ENCODE peak calls at places on chromosome 19, in five cellular contexts. E is lower lobe of right lung, F is heart right ventricle, C is AG04450, Z is HepG2. V is an unnamed sample.

GRCh38 chr19:48874309-48875135 is 2.3 kb downstream of the PPP1R15A start:
- DNase-seq in E (no peak), F (peak; percentile 47), C (no peak), Z (no peak), V (peak; percentile 81)

GRCh38 chr19:15283141-15283885 is 49.0 kb downstream of the BRD4 start:
- DNase-seq in E (no peak), F (no peak), C (peak; percentile 33), Z (no peak), V (peak; percentile 68)

GRCh38 chr19:5057860-5058259 is 88.9 kb downstream of the KDM4B start:
- DNase-seq in E (no peak), F (no peak), C (no peak), Z (no peak), V (no peak)

GRCh38 chr19:34308381-34309367 is 54.3 kb downstream of the GARRE1 start:
- DNase-seq in E (no peak), F (no peak), C (no peak), Z (no peak), V (no peak)

GRCh38 chr19:1072371-1073015 is 5.5 kb downstream of the ARHGAP45 start:
- DNase-seq in E (no peak), F (no peak), C (no peak), Z (no peak), V (no peak)

GRCh38 chr19:44904426-44904994 is 1.1 kb upstream of the APOE start:
- DNase-seq in E (no peak), F (no peak), C (no peak), Z (peak; percentile 34), V (no peak)

GRCh38 chr19:14168259-14168972 is 32.0 kb upstream of the ASF1B start:
- DNase-seq in E (no peak), F (no peak), C (no peak), Z (no peak), V (no peak)

GRCh38 chr19:35041548-35042055 is at the start of gene HPN:
- DNase-seq in E (peak; percentile 79), F (no peak), C (no peak), Z (peak; percentile 77), V (no peak)

GRCh38 chr19:38736036-38736412 is 8.2 kb downstream of the CAPN12 start:
- DNase-seq in E (peak; percentile 80), F (peak; percentile 51), C (no peak), Z (no peak), V (no peak)

GRCh38 chr19:39845621-39846175 is 481 bp downstream of the FBL start:
- DNase-seq in E (no peak), F (no peak), C (no peak), Z (no peak), V (peak; percentile 38)

GRCh38 chr19:35013047-35013819 is 13.1 kb downstream of the GRAMD1A start:
- DNase-seq in E (peak; percentile 84), F (peak; percentile 81), C (no peak), Z (peak; percentile 48), V (peak; percentile 57)

GRCh38 chr19:48878219-48879024 is 6.2 kb downstream of the PPP1R15A start:
- DNase-seq in E (peak; percentile 66), F (no peak), C (no peak), Z (no peak), V (no peak)

GRCh38 chr19:29530549-29531457 is 5.0 kb downstream of the VSTM2B start:
- DNase-seq in E (no peak), F (no peak), C (no peak), Z (no peak), V (no peak)

GRCh38 chr19:29532956-29533355 is 7.2 kb downstream of the VSTM2B start:
- DNase-seq in E (no peak), F (no peak), C (no peak), Z (no peak), V (no peak)

GRCh38 chr19:29532097-29532496 is 6.3 kb downstream of the VSTM2B start:
- DNase-seq in E (no peak), F (no peak), C (no peak), Z (no peak), V (no peak)

GRCh38 chr19:29529646-29530548 is 4.1 kb downstream of the VSTM2B start:
- DNase-seq in E (no peak), F (no peak), C (no peak), Z (no peak), V (no peak)

DNA sequence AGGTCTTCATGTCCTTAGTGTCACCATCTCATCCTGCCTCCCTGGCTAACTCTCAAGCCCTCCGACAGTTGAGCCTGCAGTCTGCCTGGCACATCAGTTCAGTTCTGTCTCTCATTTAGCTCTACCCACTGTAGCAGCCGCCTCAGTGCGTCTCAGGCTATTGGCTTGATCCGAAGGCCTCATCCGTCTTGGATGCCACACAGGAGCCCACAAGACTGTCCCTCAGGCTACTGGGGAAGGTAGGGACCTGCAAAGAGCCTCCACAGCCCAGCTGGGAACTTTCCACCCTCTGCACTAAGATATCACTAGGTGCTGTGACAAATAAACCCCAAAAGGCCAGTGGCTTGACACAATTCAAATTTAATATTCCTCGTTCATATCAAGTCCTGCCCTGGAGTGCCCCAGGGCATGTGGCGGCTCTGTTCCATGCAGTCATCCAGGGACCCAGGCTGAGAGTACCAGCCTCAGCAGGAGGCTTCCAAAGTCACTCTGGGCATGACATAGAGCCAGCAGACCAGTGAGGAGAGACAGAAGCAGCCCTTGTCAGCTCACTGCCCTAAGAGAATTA is 5.7 kb downstream of the VSTM2B start:
- DNase-seq in E (no peak), F (no peak), C (no peak), Z (no peak), V (no peak)
- H3K27me3 ChIP-seq in E (peaks cover 81% of the 10 kb centered on the region), F (peaks cover 79% of the 10 kb centered on the region), C (peaks cover 36% of the 10 kb centered on the region), Z (peaks cover 4% of the 10 kb centered on the region), V (peaks cover 43% of the 10 kb centered on the region)

GRCh38 chr19:10517361-10517759 is at the start of gene S1PR5:
- DNase-seq in E (no peak), F (peak; percentile 21), C (no peak), Z (no peak), V (peak; percentile 28)
- H3K4me3 ChIP-seq in E (peak within 1 kb of the TSS; percentile 43), F (peak within 1 kb of the TSS; percentile 50), C (peak within 1 kb of the TSS; percentile 47), Z (peak within 1 kb of the TSS; percentile 34), V (peak within 1 kb of the TSS; percentile 33)

GRCh38 chr19:3278749-3279148 is 54.3 kb downstream of the CELF5 start:
- DNase-seq in E (no peak), F (no peak), C (no peak), Z (no peak), V (no peak)

GRCh38 chr19:3281026-3281425 is 56.6 kb downstream of the CELF5 start:
- DNase-seq in E (no peak), F (no peak), C (no peak), Z (no peak), V (no peak)

GRCh38 chr19:3278294-3278693 is 53.8 kb downstream of the CELF5 start:
- DNase-seq in E (no peak), F (no peak), C (no peak), Z (no peak), V (no peak)

GRCh38 chr19:3277649-3278048 is 53.2 kb downstream of the CELF5 start:
- DNase-seq in E (no peak), F (no peak), C (no peak), Z (no peak), V (no peak)

GRCh38 chr19:3279306-3279705 is 54.8 kb downstream of the CELF5 start:
- DNase-seq in E (no peak), F (no peak), C (no peak), Z (no peak), V (no peak)
- H3K27me3 ChIP-seq in E (peaks cover 56% of the 10 kb centered on the region), F (peaks cover 65% of the 10 kb centered on the region), C (peaks cover 34% of the 10 kb centered on the region), Z (peaks cover 9% of the 10 kb centered on the region), V (peaks cover 2% of the 10 kb centered on the region)

GRCh38 chr19:6457958-6458694 is 1.5 kb downstream of the SLC25A23 start:
- DNase-seq in E (no peak), F (no peak), C (no peak), Z (no peak), V (no peak)
- H3K4me3 ChIP-seq in E (no peak overlapping the region), F (peak overlapping the region; percentile 72), C (no peak overlapping the region), Z (no peak overlapping the region), V (no peak overlapping the region)

GRCh38 chr19:55465460-55466245 is 1.1 kb upstream of the C19orf85 start:
- DNase-seq in E (no peak), F (peak; percentile 1), C (no peak), Z (no peak), V (no peak)
- H3K27me3 ChIP-seq in E (no peaks in the 10 kb centered on the region), F (no peaks in the 10 kb centered on the region), C (peaks cover 3% of the 10 kb centered on the region), Z (no peaks in the 10 kb centered on the region), V (no peaks in the 10 kb centered on the region)

GRCh38 chr19:17749912-17750317 is 1.4 kb upstream of the FCHO1 start:
- DNase-seq in E (no peak), F (no peak), C (no peak), Z (no peak), V (no peak)
- H3K4me3 ChIP-seq in E (no peak overlapping the region), F (no peak overlapping the region), C (no peak overlapping the region), Z (no peak overlapping the region), V (no peak overlapping the region)

GRCh38 chr19:50695251-50696064 is 24.1 kb downstream of the SHANK1 start:
- DNase-seq in E (no peak), F (no peak), C (no peak), Z (no peak), V (peak; percentile 28)
- H3K27me3 ChIP-seq in E (peaks cover 51% of the 10 kb centered on the region), F (peaks cover 57% of the 10 kb centered on the region), C (peaks cover 30% of the 10 kb centered on the region), Z (peaks cover 2% of the 10 kb centered on the region), V (no peaks in the 10 kb centered on the region)

DNA sequence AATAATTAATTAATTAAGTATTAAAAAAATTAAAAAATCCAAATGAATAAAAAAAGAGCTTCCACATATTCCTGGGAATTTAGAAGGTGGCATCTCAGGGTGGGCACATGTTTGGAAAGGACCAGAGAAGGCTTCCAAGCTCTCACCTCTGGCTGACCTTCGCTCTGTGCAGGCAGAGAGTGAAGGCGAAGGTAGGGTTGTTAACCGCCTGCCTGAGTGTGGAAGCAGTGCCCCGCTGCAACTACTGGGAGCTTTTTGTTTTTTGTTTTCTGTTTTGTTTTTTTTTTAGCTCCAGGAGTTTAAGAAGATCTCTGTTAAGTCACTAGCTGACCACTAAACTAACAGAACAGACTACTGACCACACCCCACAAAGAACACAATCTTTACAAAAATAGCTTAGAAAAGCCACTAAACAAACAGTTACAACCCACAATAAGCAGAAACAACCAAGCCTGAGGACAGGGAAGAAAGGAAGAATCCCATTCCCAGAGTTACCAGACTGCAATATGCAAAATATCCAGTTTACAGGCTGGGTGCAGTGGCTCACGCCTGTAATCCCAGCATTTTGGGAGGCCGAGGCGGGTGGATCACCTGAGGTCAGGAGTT is 11.4 kb downstream of the ZNF541 start:
- DNase-seq in E (no peak), F (no peak), C (no peak), Z (no peak), V (no peak)
- H3K4me3 ChIP-seq in E (no peak overlapping the region), F (no peak overlapping the region), C (no peak overlapping the region), Z (no peak overlapping the region), V (no peak overlapping the region)

GRCh38 chr19:16944626-16945363 is 56.0 kb downstream of the F2RL3 start:
- DNase-seq in E (no peak), F (peak; percentile 50), C (no peak), Z (no peak), V (no peak)
- H3K27me3 ChIP-seq in E (no peaks in the 10 kb centered on the region), F (no peaks in the 10 kb centered on the region), C (no peaks in the 10 kb centered on the region), Z (no peaks in the 10 kb centered on the region), V (no peaks in the 10 kb centered on the region)

V was measured in MG63.